ENCODE peak calls at places on chromosomes 13 and 19, in four cellular contexts. O is A673, I is keratinocyte, Q is AG09309. S is an unnamed sample.

GRCh38 chr13:95833126-95833525 is 156.2 kb downstream of the DNAJC3 start:
- DNase-seq in O (no peak), I (no peak), Q (no peak), S (no peak)

GRCh38 chr13:92677571-92677970 is 549.0 kb upstream of the GPC6 start:
- DNase-seq in O (peak), I (no peak), Q (no peak), S (no peak)

GRCh38 chr19:10553943-10554381 is 10.3 kb downstream of the ATG4D start:
- DNase-seq in O (no peak), I (peak), Q (no peak), S (no peak)

GRCh38 chr13:23386533-23386932 is 47.0 kb downstream of the SACS start:
- DNase-seq in O (no peak), I (no peak), Q (no peak), S (no peak)

GRCh38 chr13:68927387-68928026 is 1180.1 kb upstream of the ATXN8OS start:
- DNase-seq in O (peak), I (no peak), Q (no peak), S (no peak)

GRCh38 chr19:48216933-48217332 is 38.8 kb downstream of the CARD8 start:
- DNase-seq in O (no peak), I (no peak), Q (no peak), S (no peak)

GRCh38 chr19:21092107-21092506 is 10.1 kb downstream of the ZNF714 start:
- DNase-seq in O (peak), I (no peak), Q (peak), S (peak)

GRCh38 chr13:105070452-105070851 is 1465.0 kb downstream of the EFNB2 start:
- DNase-seq in O (no peak), I (no peak), Q (no peak), S (no peak)

GRCh38 chr19:31408460-31409124 is 59.4 kb upstream of the TSHZ3 start:
- DNase-seq in O (peak), I (peak), Q (peak), S (peak)

GRCh38 chr13:111397202-111397880 is 76.9 kb downstream of the TEX29 start:
- DNase-seq in O (no peak), I (no peak), Q (no peak), S (no peak)

GRCh38 chr13:110826861-110827672 is 87.8 kb downstream of the ANKRD10 start:
- DNase-seq in O (no peak), I (no peak), Q (no peak), S (no peak)

GRCh38 chr13:78133511-78133910 is 214.9 kb upstream of the EDNRB start:
- DNase-seq in O (no peak), I (no peak), Q (no peak), S (no peak)

GRCh38 chr19:36898422-36898821 is 17.7 kb downstream of the ZNF829 start:
- DNase-seq in O (no peak), I (no peak), Q (no peak), S (no peak)

GRCh38 chr13:19940106-19940505 is 18.4 kb upstream of the ZMYM2 start:
- DNase-seq in O (no peak), I (no peak), Q (no peak), S (no peak)

GRCh38 chr19:31641591-31641990 is 292.4 kb upstream of the TSHZ3 start:
- DNase-seq in O (no peak), I (no peak), Q (no peak), S (no peak)

GRCh38 chr13:85379433-85379832 is 419.8 kb downstream of the SLITRK6 start:
- DNase-seq in O (no peak), I (no peak), Q (no peak), S (no peak)

GRCh38 chr13:23510544-23510916 is 59.7 kb upstream of the TNFRSF19 start:
- DNase-seq in O (no peak), I (no peak), Q (peak), S (no peak)

GRCh38 chr13:26557393-26558073 is at the start of gene WASF3:
- DNase-seq in O (peak), I (no peak), Q (peak), S (peak)

GRCh38 chr13:27016871-27017270 is 154.7 kb downstream of the USP12 start:
- DNase-seq in O (no peak), I (no peak), Q (no peak), S (no peak)

GRCh38 chr13:23876265-23876664 is 12.9 kb downstream of the MIPEP start:
- DNase-seq in O (peak), I (no peak), Q (no peak), S (no peak)

GRCh38 chr19:40191836-40192646 is 815 bp downstream of the MAP3K10 start:
- DNase-seq in O (peak), I (no peak), Q (no peak), S (no peak)

GRCh38 chr19:14118165-14119051 is 846 bp upstream of the PRKACA start:
- DNase-seq in O (peak), I (no peak), Q (peak), S (no peak)

GRCh38 chr19:16191216-16191908 is 6.2 kb downstream of the FAM32A start:
- DNase-seq in O (no peak), I (no peak), Q (no peak), S (no peak)

GRCh38 chr19:10226376-10227214 is 4.5 kb downstream of the S1PR2 start:
- DNase-seq in O (no peak), I (no peak), Q (no peak), S (peak)

GRCh38 chr13:31807090-31807541 is 67.8 kb downstream of the RXFP2 start:
- DNase-seq in O (peak), I (peak), Q (no peak), S (no peak)

GRCh38 chr13:105116966-105117365 is 1418.5 kb downstream of the EFNB2 start:
- DNase-seq in O (no peak), I (no peak), Q (no peak), S (no peak)

GRCh38 chr19:17575871-17576757 is 20.7 kb downstream of the COLGALT1 start:
- DNase-seq in O (peak), I (no peak), Q (no peak), S (no peak)

GRCh38 chr13:73364706-73365105 is 305.9 kb downstream of the KLF5 start:
- DNase-seq in O (no peak), I (no peak), Q (no peak), S (no peak)

GRCh38 chr13:111975539-111976473 is 91.1 kb upstream of the SOX1 start:
- DNase-seq in O (no peak), I (no peak), Q (no peak), S (no peak)

GRCh38 chr13:91031508-91031907 is 316.0 kb upstream of the MIR17HG start:
- DNase-seq in O (peak), I (no peak), Q (no peak), S (no peak)

GRCh38 chr19:14555918-14556661 is 15.8 kb downstream of the NDUFB7 start:
- DNase-seq in O (no peak), I (peak), Q (no peak), S (no peak)

GRCh38 chr19:926595-927043 is 784 bp downstream of the ARID3A start:
- DNase-seq in O (peak), I (no peak), Q (no peak), S (no peak)

GRCh38 chr13:41356788-41357187 is 45.7 kb downstream of the NAA16 start:
- DNase-seq in O (no peak), I (no peak), Q (no peak), S (no peak)

GRCh38 chr13:105213512-105213911 is 1322.0 kb downstream of the EFNB2 start:
- DNase-seq in O (no peak), I (no peak), Q (no peak), S (no peak)

GRCh38 chr19:17889609-17890214 is 18.0 kb downstream of the SLC5A5 start:
- DNase-seq in O (peak), I (no peak), Q (no peak), S (no peak)

GRCh38 chr19:19662866-19663291 is 597 bp downstream of the ATP13A1 start:
- DNase-seq in O (no peak), I (no peak), Q (no peak), S (no peak)

GRCh38 chr13:43229506-43229905 is 206.1 kb downstream of the DNAJC15 start:
- DNase-seq in O (no peak), I (no peak), Q (peak), S (no peak)

DNA sequence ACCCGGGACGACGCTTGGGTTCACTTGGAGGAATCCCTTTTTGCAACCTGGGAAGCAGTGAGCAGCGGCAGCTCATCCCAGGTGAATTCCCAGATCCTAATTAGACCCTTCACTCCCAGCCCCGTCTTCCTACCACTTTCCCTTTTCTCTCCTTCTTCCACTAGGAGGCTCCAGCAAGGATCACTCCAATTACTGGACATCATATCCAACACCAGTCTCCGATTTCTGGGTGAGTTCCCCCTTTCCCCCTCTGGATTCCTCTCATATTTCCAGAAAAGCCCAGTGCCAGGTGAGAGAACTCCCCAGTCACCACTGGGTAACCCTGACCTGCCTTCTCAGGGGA is 17.1 kb upstream of the ZSCAN4 start:
- DNase-seq in O (no peak), I (no peak), Q (no peak), S (no peak)
- TF ChIP-seq CTCF in O (no peak), I (peak), Q (peak), S (peak)

GRCh38 chr19:45764947-45765346 is 4.1 kb downstream of the SIX5 start:
- DNase-seq in O (no peak), I (no peak), Q (no peak), S (no peak)
- H3K4me3 ChIP-seq in O (no peak), I (no peak), Q (no peak), S (no peak)

DNA sequence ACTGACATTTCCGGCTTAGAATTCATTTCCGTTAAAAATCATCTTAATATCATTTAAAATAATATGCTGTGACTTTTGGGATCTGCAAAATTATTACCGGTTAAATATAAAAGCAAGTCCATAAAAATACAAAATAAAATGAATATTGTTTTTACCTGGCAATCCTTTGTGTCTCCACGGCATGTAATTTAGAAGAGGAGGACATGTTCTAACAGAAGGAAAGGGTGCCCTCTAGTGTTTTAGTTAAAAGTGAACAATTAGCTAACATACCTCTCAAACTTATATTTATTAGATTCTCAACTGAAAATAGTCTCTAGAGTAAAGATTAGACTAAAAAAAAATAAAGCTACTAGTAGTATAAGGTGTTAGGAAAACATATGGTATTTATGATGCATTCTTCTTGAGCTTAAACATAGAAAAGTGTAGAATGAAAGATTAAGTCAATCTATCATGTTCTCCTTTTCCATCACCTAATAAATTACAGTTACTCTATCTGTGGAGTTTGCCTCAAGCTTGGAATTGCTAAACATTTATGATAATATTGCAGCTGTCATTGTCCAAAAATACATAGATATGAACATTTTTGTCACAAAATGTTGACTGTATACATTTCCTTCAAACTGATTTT is 676.7 kb upstream of the SPRY2 start:
- DNase-seq in O (peak), I (no peak), Q (peak), S (peak)
- TF ChIP-seq CTCF in O (peak), I (no peak), Q (peak), S (peak)

GRCh38 chr19:34675919-34676318 is 1.0 kb downstream of the SCGB2B2 start:
- DNase-seq in O (no peak), I (no peak), Q (no peak), S (no peak)
- H3K4me3 ChIP-seq in O (no peak), I (no peak), Q (no peak), S (no peak)